ENCODE peak calls at places on chromosomes 1 and 21, in six cellular contexts. One of them, this sample, is unnamed.
A peak's percentile ranks its signal among the peaks of the same experiment; 100 is the strongest.

GRCh38 chr1:188986751-188987417 is 1490.8 kb downstream of the BRINP3 start:
- DNase-seq in psoas muscle: no peak
- DNase-seq in heart right ventricle: no peak
- DNase-seq in right cardiac atrium: peak; percentile 13
- DNase-seq in fibroblast of lung: no peak
- DNase-seq in IMR-90: no peak
- DNase-seq in this sample: no peak

GRCh38 chr1:208332774-208333126 is 88.6 kb upstream of the PLXNA2 start:
- DNase-seq in heart right ventricle: no peak
- DNase-seq in psoas muscle: no peak
- DNase-seq in IMR-90: no peak
- DNase-seq in right cardiac atrium: no peak
- DNase-seq in fibroblast of lung: no peak
- DNase-seq in this sample: no peak

GRCh38 chr1:24745711-24746582 is 700 bp downstream of the CLIC4 start:
- DNase-seq in psoas muscle: peak; percentile 48
- DNase-seq in heart right ventricle: peak; percentile 38
- DNase-seq in IMR-90: peak; percentile 66
- DNase-seq in fibroblast of lung: peak; percentile 85
- DNase-seq in right cardiac atrium: peak; percentile 80
- DNase-seq in this sample: peak; percentile 88

GRCh38 chr1:162070825-162071224 is 1.3 kb downstream of the NOS1AP start:
- DNase-seq in heart right ventricle: no peak
- DNase-seq in IMR-90: no peak
- DNase-seq in right cardiac atrium: no peak
- DNase-seq in psoas muscle: no peak
- DNase-seq in fibroblast of lung: no peak
- DNase-seq in this sample: no peak

GRCh38 chr1:81549588-81550127 is 251.1 kb upstream of the ADGRL2 start:
- DNase-seq in heart right ventricle: no peak
- DNase-seq in IMR-90: peak; percentile 52
- DNase-seq in fibroblast of lung: peak; percentile 72
- DNase-seq in psoas muscle: no peak
- DNase-seq in right cardiac atrium: no peak
- DNase-seq in this sample: no peak

GRCh38 chr1:16138772-16139221 is 17.1 kb downstream of the EPHA2 start:
- DNase-seq in fibroblast of lung: no peak
- DNase-seq in IMR-90: peak; percentile 32
- DNase-seq in psoas muscle: no peak
- DNase-seq in right cardiac atrium: peak; percentile 62
- DNase-seq in heart right ventricle: no peak
- DNase-seq in this sample: no peak

GRCh38 chr1:236120725-236121153 is 21.6 kb upstream of the GPR137B start:
- DNase-seq in fibroblast of lung: no peak
- DNase-seq in IMR-90: no peak
- DNase-seq in right cardiac atrium: no peak
- DNase-seq in psoas muscle: no peak
- DNase-seq in heart right ventricle: no peak
- DNase-seq in this sample: no peak

GRCh38 chr1:206513312-206514111 is 6.2 kb downstream of the RASSF5 start:
- DNase-seq in psoas muscle: peak; percentile 76
- DNase-seq in heart right ventricle: peak; percentile 64
- DNase-seq in IMR-90: peak; percentile 87
- DNase-seq in fibroblast of lung: peak; percentile 93
- DNase-seq in right cardiac atrium: peak; percentile 90
- DNase-seq in this sample: peak; percentile 91

GRCh38 chr1:44801491-44802305 is 1.5 kb downstream of the PLK3 start:
- DNase-seq in psoas muscle: no peak
- DNase-seq in fibroblast of lung: no peak
- DNase-seq in right cardiac atrium: peak; percentile 65
- DNase-seq in IMR-90: no peak
- DNase-seq in heart right ventricle: no peak
- DNase-seq in this sample: peak; percentile 28

GRCh38 chr1:183635112-183635605 is 424 bp downstream of the ARPC5 start:
- DNase-seq in right cardiac atrium: peak; percentile 74
- DNase-seq in IMR-90: no peak
- DNase-seq in fibroblast of lung: no peak
- DNase-seq in psoas muscle: peak; percentile 49
- DNase-seq in heart right ventricle: peak; percentile 56
- DNase-seq in this sample: peak; percentile 29

GRCh38 chr21:46634966-46635323 is 529 bp upstream of the PRMT2 start:
- DNase-seq in right cardiac atrium: peak; percentile 90
- DNase-seq in fibroblast of lung: peak; percentile 93
- DNase-seq in heart right ventricle: no peak
- DNase-seq in psoas muscle: no peak
- DNase-seq in IMR-90: peak; percentile 87
- DNase-seq in this sample: no peak

GRCh38 chr1:113074237-113074636 is 1.2 kb downstream of the LRIG2 start:
- DNase-seq in psoas muscle: no peak
- DNase-seq in IMR-90: no peak
- DNase-seq in fibroblast of lung: no peak
- DNase-seq in heart right ventricle: no peak
- DNase-seq in right cardiac atrium: no peak
- DNase-seq in this sample: no peak

GRCh38 chr1:63318255-63319068 is 3.9 kb upstream of the FOXD3 start:
- DNase-seq in right cardiac atrium: no peak
- DNase-seq in fibroblast of lung: peak; percentile 17
- DNase-seq in heart right ventricle: no peak
- DNase-seq in IMR-90: no peak
- DNase-seq in psoas muscle: no peak
- DNase-seq in this sample: no peak

GRCh38 chr1:109876617-109877319 is 33.9 kb upstream of the CSF1 start:
- DNase-seq in fibroblast of lung: peak; percentile 47
- DNase-seq in psoas muscle: no peak
- DNase-seq in heart right ventricle: no peak
- DNase-seq in right cardiac atrium: no peak
- DNase-seq in IMR-90: peak; percentile 38
- DNase-seq in this sample: peak; percentile 29

GRCh38 chr1:221759436-221759835 is 17.5 kb upstream of the DUSP10 start:
- DNase-seq in psoas muscle: no peak
- DNase-seq in fibroblast of lung: peak; percentile 43
- DNase-seq in heart right ventricle: no peak
- DNase-seq in IMR-90: peak; percentile 66
- DNase-seq in right cardiac atrium: no peak
- DNase-seq in this sample: no peak

GRCh38 chr21:19130379-19131028 is 726.9 kb upstream of the TMPRSS15 start:
- DNase-seq in psoas muscle: no peak
- DNase-seq in right cardiac atrium: no peak
- DNase-seq in fibroblast of lung: no peak
- DNase-seq in heart right ventricle: no peak
- DNase-seq in IMR-90: no peak
- DNase-seq in this sample: no peak

GRCh38 chr1:116031299-116031698 is 55.0 kb downstream of the SLC22A15 start:
- DNase-seq in fibroblast of lung: no peak
- DNase-seq in IMR-90: no peak
- DNase-seq in right cardiac atrium: no peak
- DNase-seq in psoas muscle: no peak
- DNase-seq in heart right ventricle: no peak
- DNase-seq in this sample: no peak

GRCh38 chr1:24830680-24831272 is 85.5 kb downstream of the CLIC4 start:
- DNase-seq in right cardiac atrium: no peak
- DNase-seq in fibroblast of lung: peak; percentile 89
- DNase-seq in heart right ventricle: no peak
- DNase-seq in IMR-90: peak; percentile 79
- DNase-seq in psoas muscle: no peak
- DNase-seq in this sample: no peak

GRCh38 chr21:43771698-43772367 is 4.3 kb downstream of the CSTB start:
- DNase-seq in heart right ventricle: no peak
- DNase-seq in psoas muscle: no peak
- DNase-seq in right cardiac atrium: peak; percentile 15
- DNase-seq in IMR-90: no peak
- DNase-seq in fibroblast of lung: no peak
- DNase-seq in this sample: no peak

GRCh38 chr1:212600980-212601379 is 7.6 kb upstream of the ATF3 start:
- DNase-seq in psoas muscle: no peak
- DNase-seq in heart right ventricle: no peak
- DNase-seq in IMR-90: no peak
- DNase-seq in right cardiac atrium: no peak
- DNase-seq in fibroblast of lung: no peak
- DNase-seq in this sample: no peak

GRCh38 chr1:63317007-63317813 is 5.2 kb upstream of the FOXD3 start:
- DNase-seq in heart right ventricle: peak; percentile 61
- DNase-seq in IMR-90: peak; percentile 41
- DNase-seq in right cardiac atrium: peak; percentile 81
- DNase-seq in fibroblast of lung: peak; percentile 53
- DNase-seq in psoas muscle: peak; percentile 62
- DNase-seq in this sample: no peak

GRCh38 chr1:240765732-240766363 is 153.9 kb upstream of the GREM2 start:
- DNase-seq in fibroblast of lung: peak; percentile 6
- DNase-seq in IMR-90: peak; percentile 81
- DNase-seq in heart right ventricle: no peak
- DNase-seq in psoas muscle: no peak
- DNase-seq in right cardiac atrium: no peak
- DNase-seq in this sample: no peak

GRCh38 chr1:93878501-93878888 is 511 bp downstream of the DNTTIP2 start:
- DNase-seq in IMR-90: peak; percentile 24
- DNase-seq in heart right ventricle: peak; percentile 19
- DNase-seq in psoas muscle: peak; percentile 49
- DNase-seq in fibroblast of lung: peak; percentile 7
- DNase-seq in right cardiac atrium: peak; percentile 56
- DNase-seq in this sample: no peak

GRCh38 chr1:209318302-209319056 is 265.0 kb upstream of the CAMK1G start:
- DNase-seq in psoas muscle: no peak
- DNase-seq in right cardiac atrium: no peak
- DNase-seq in heart right ventricle: no peak
- DNase-seq in fibroblast of lung: no peak
- DNase-seq in IMR-90: peak; percentile 35
- DNase-seq in this sample: no peak

GRCh38 chr1:18452550-18452949 is 28.2 kb upstream of the KLHDC7A start:
- DNase-seq in psoas muscle: no peak
- DNase-seq in right cardiac atrium: no peak
- DNase-seq in fibroblast of lung: no peak
- DNase-seq in IMR-90: no peak
- DNase-seq in heart right ventricle: no peak
- DNase-seq in this sample: no peak

GRCh38 chr1:37481289-37482003 is 7.1 kb downstream of the ZC3H12A start:
- DNase-seq in fibroblast of lung: no peak
- DNase-seq in heart right ventricle: no peak
- DNase-seq in right cardiac atrium: peak; percentile 49
- DNase-seq in IMR-90: no peak
- DNase-seq in psoas muscle: peak; percentile 17
- DNase-seq in this sample: no peak

GRCh38 chr1:24186993-24187790 is at the start of gene IFNLR1:
- DNase-seq in fibroblast of lung: no peak
- DNase-seq in right cardiac atrium: peak; percentile 80
- DNase-seq in psoas muscle: peak; percentile 41
- DNase-seq in IMR-90: no peak
- DNase-seq in heart right ventricle: peak; percentile 47
- DNase-seq in this sample: no peak

GRCh38 chr1:84021822-84022221 is 22.9 kb upstream of the TTLL7 start:
- DNase-seq in psoas muscle: no peak
- DNase-seq in IMR-90: no peak
- DNase-seq in right cardiac atrium: no peak
- DNase-seq in fibroblast of lung: no peak
- DNase-seq in heart right ventricle: no peak
- DNase-seq in this sample: no peak

GRCh38 chr1:92924501-92924900 is 36.8 kb downstream of the DIPK1A start:
- DNase-seq in fibroblast of lung: no peak
- DNase-seq in heart right ventricle: no peak
- DNase-seq in right cardiac atrium: peak; percentile 7
- DNase-seq in IMR-90: no peak
- DNase-seq in psoas muscle: no peak
- DNase-seq in this sample: no peak

GRCh38 chr1:202237052-202237451 is 43.5 kb downstream of the LGR6 start:
- DNase-seq in psoas muscle: no peak
- DNase-seq in IMR-90: peak; percentile 15
- DNase-seq in heart right ventricle: peak; percentile 26
- DNase-seq in fibroblast of lung: peak; percentile 22
- DNase-seq in right cardiac atrium: no peak
- DNase-seq in this sample: peak; percentile 21

GRCh38 chr1:172698224-172698623 is 39.3 kb downstream of the FASLG start:
- DNase-seq in IMR-90: no peak
- DNase-seq in heart right ventricle: no peak
- DNase-seq in fibroblast of lung: no peak
- DNase-seq in psoas muscle: no peak
- DNase-seq in right cardiac atrium: no peak
- DNase-seq in this sample: no peak

GRCh38 chr1:2300004-2300771 is 72.1 kb downstream of the SKI start:
- DNase-seq in heart right ventricle: no peak
- DNase-seq in fibroblast of lung: no peak
- DNase-seq in IMR-90: no peak
- DNase-seq in right cardiac atrium: peak; percentile 69
- DNase-seq in psoas muscle: no peak
- DNase-seq in this sample: no peak

GRCh38 chr1:232767381-232768074 is 37.7 kb upstream of the MAP10 start:
- DNase-seq in fibroblast of lung: peak; percentile 90
- DNase-seq in right cardiac atrium: peak; percentile 60
- DNase-seq in psoas muscle: peak; percentile 37
- DNase-seq in IMR-90: peak; percentile 74
- DNase-seq in heart right ventricle: no peak
- DNase-seq in this sample: peak; percentile 72
- H3K27ac ChIP-seq in fibroblast of lung: no peak overlapping the region
- H3K27ac ChIP-seq in right cardiac atrium: peak overlapping the region; percentile 56
- H3K27ac ChIP-seq in psoas muscle: peak overlapping the region; percentile 90
- H3K27ac ChIP-seq in IMR-90: no peak overlapping the region
- H3K27ac ChIP-seq in heart right ventricle: peak overlapping the region; percentile 34
- H3K27ac ChIP-seq in this sample: peak overlapping the region; percentile 66

GRCh38 chr1:151512326-151512725 is 1.1 kb downstream of the CGN start:
- DNase-seq in IMR-90: no peak
- DNase-seq in heart right ventricle: no peak
- DNase-seq in fibroblast of lung: no peak
- DNase-seq in psoas muscle: no peak
- DNase-seq in right cardiac atrium: no peak
- DNase-seq in this sample: no peak
- H3K27ac ChIP-seq in IMR-90: no peak overlapping the region
- H3K27ac ChIP-seq in heart right ventricle: no peak overlapping the region
- H3K27ac ChIP-seq in fibroblast of lung: no peak overlapping the region
- H3K27ac ChIP-seq in psoas muscle: no peak overlapping the region
- H3K27ac ChIP-seq in right cardiac atrium: no peak overlapping the region
- H3K27ac ChIP-seq in this sample: no peak overlapping the region

GRCh38 chr1:46757256-46757955 is 38.5 kb upstream of the EFCAB14 start:
- DNase-seq in fibroblast of lung: no peak
- DNase-seq in psoas muscle: no peak
- DNase-seq in IMR-90: peak; percentile 3
- DNase-seq in right cardiac atrium: no peak
- DNase-seq in heart right ventricle: no peak
- DNase-seq in this sample: no peak
- H3K27ac ChIP-seq in fibroblast of lung: no peak overlapping the region
- H3K27ac ChIP-seq in psoas muscle: no peak overlapping the region
- H3K27ac ChIP-seq in IMR-90: no peak overlapping the region
- H3K27ac ChIP-seq in right cardiac atrium: no peak overlapping the region
- H3K27ac ChIP-seq in heart right ventricle: no peak overlapping the region
- H3K27ac ChIP-seq in this sample: no peak overlapping the region

DNA sequence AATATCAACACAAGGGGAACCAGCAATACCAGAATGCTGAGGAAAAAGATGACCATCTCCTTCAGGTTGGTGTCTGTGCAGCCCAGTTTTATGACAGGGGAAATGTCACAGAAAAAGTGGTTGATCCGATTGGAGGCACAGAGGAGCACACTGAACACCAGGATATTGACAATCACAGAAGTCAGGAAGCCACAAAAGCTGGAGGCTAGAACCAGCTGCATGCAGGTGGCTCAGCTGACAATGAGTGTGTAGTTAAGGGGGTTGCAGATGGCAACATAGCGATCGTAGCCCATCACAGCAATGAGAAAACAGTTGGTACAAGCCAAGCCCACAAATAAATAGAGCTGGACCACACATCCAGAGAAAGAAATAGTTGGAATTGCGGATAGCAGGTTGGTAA is 16.3 kb upstream of the OR10K1 start:
- DNase-seq in fibroblast of lung: no peak
- DNase-seq in heart right ventricle: no peak
- DNase-seq in right cardiac atrium: no peak
- DNase-seq in psoas muscle: no peak
- DNase-seq in IMR-90: no peak
- DNase-seq in this sample: no peak
- H3K27ac ChIP-seq in fibroblast of lung: no peak overlapping the region
- H3K27ac ChIP-seq in heart right ventricle: no peak overlapping the region
- H3K27ac ChIP-seq in right cardiac atrium: no peak overlapping the region
- H3K27ac ChIP-seq in psoas muscle: no peak overlapping the region
- H3K27ac ChIP-seq in IMR-90: no peak overlapping the region
- H3K27ac ChIP-seq in this sample: no peak overlapping the region